ENCODE peak calls at places on chromosomes 16 and 17, in four cellular contexts. S is HepG2, Q is HCT116, A is K562. N is an unnamed sample.

GRCh38 chr16:87490091-87490798 is 2.6 kb downstream of the ZCCHC14 start:
- DNase-seq in S (no peak), Q (no peak), A (no peak), N (no peak)

GRCh38 chr16:80051040-80051439 is 450.5 kb upstream of the MAF start:
- DNase-seq in S (no peak), Q (no peak), A (no peak), N (no peak)

GRCh38 chr17:8057691-8058114 is 18.8 kb downstream of the ALOX15B start:
- DNase-seq in S (peak; percentile 75), Q (peak; percentile 83), A (peak; percentile 71), N (peak; percentile 75)

GRCh38 chr17:13601776-13602551 is at the start of gene HS3ST3A1:
- DNase-seq in S (no peak), Q (no peak), A (peak; percentile 80), N (no peak)

GRCh38 chr16:5442054-5442453 is 344.5 kb upstream of the EEF2KMT start:
- DNase-seq in S (no peak), Q (no peak), A (no peak), N (no peak)

GRCh38 chr17:78665952-78666920 is 89.0 kb upstream of the DNAH17 start:
- DNase-seq in S (peak; percentile 88), Q (no peak), A (peak; percentile 93), N (no peak)

GRCh38 chr17:6561446-6561845 is 5.1 kb upstream of the PITPNM3 start:
- DNase-seq in S (no peak), Q (no peak), A (no peak), N (no peak)

GRCh38 chr17:1460233-1460632 is 4.2 kb upstream of the CRK start:
- DNase-seq in S (peak; percentile 45), Q (no peak), A (no peak), N (peak; percentile 50)

GRCh38 chr16:81716478-81717210 is 62.4 kb upstream of the PLCG2 start:
- DNase-seq in S (no peak), Q (no peak), A (no peak), N (no peak)

GRCh38 chr17:7974638-7975131 is 27.7 kb upstream of the GUCY2D start:
- DNase-seq in S (no peak), Q (no peak), A (no peak), N (no peak)

GRCh38 chr17:82816358-82816757 is 23.5 kb downstream of the ZNF750 start:
- DNase-seq in S (no peak), Q (no peak), A (no peak), N (no peak)

GRCh38 chr16:57773680-57774295 is 28.5 kb downstream of the KIFC3 start:
- DNase-seq in S (no peak), Q (no peak), A (no peak), N (no peak)

GRCh38 chr17:38728290-38728831 is 1.8 kb upstream of the CISD3 start:
- DNase-seq in S (no peak), Q (no peak), A (no peak), N (no peak)

GRCh38 chr16:67459066-67459857 is 21.7 kb downstream of the ATP6V0D1 start:
- DNase-seq in S (peak; percentile 70), Q (no peak), A (no peak), N (no peak)

GRCh38 chr17:21213005-21213404 is 956 bp downstream of the TMEM11 start:
- DNase-seq in S (no peak), Q (no peak), A (no peak), N (no peak)

GRCh38 chr17:50479522-50480141 is 972 bp downstream of the RSAD1 start:
- DNase-seq in S (peak; percentile 87), Q (peak; percentile 77), A (peak; percentile 83), N (no peak)

GRCh38 chr17:31175237-31175636 is 80.5 kb downstream of the NF1 start:
- DNase-seq in S (no peak), Q (no peak), A (no peak), N (no peak)

GRCh38 chr16:6335072-6335471 is 997.6 kb upstream of the RBFOX1 start:
- DNase-seq in S (no peak), Q (no peak), A (peak; percentile 42), N (no peak)

GRCh38 chr17:81396722-81397313 is 1.6 kb downstream of the BAHCC1 start:
- DNase-seq in S (no peak), Q (no peak), A (no peak), N (no peak)

GRCh38 chr16:1984347-1985225 is 593 bp downstream of the GFER start:
- DNase-seq in S (peak; percentile 39), Q (no peak), A (peak; percentile 46), N (no peak)

GRCh38 chr17:58302171-58302918 is 21.6 kb upstream of the MPO start:
- DNase-seq in S (no peak), Q (no peak), A (no peak), N (no peak)

GRCh38 chr17:66507982-66508760 is 205.8 kb downstream of the PRKCA start:
- DNase-seq in S (no peak), Q (no peak), A (peak; percentile 52), N (no peak)

DNA sequence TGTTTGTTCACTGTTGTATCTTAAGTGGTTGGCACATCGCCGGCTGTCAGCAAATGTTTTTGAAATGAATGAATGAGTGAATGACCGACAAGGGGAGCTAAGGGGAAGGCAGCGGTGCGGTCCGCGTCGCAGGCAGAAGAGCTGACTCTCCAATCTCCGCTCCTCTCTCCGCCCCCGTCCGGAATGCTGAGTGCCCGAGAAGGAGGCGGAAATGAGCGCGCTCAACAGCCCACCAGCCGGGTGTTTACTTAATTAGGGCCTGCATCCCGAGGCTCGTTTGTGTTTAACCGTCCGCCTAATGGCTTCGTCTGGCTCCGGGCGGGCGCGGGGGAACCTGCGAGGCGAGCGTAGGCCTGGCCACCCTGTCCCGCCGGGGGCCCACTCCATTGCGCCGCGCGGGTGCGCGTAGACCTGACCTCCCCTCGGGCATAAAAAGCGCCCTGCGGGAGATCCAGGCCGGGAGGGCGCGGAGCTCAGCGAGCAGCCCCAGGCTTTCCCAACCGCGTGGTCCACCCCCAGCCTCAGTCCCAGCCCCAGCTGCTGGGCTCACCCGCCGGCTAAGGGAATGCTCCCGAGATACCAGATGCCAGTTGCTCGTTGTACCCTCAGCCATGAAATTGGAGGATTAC is 2.6 kb upstream of the CDH3 start:
- DNase-seq in S (no peak), Q (no peak), A (no peak), N (no peak)
- TF ChIP-seq TCF7L2 in S (no peak), Q (no peak), A (no peak), N (no peak)

DNA sequence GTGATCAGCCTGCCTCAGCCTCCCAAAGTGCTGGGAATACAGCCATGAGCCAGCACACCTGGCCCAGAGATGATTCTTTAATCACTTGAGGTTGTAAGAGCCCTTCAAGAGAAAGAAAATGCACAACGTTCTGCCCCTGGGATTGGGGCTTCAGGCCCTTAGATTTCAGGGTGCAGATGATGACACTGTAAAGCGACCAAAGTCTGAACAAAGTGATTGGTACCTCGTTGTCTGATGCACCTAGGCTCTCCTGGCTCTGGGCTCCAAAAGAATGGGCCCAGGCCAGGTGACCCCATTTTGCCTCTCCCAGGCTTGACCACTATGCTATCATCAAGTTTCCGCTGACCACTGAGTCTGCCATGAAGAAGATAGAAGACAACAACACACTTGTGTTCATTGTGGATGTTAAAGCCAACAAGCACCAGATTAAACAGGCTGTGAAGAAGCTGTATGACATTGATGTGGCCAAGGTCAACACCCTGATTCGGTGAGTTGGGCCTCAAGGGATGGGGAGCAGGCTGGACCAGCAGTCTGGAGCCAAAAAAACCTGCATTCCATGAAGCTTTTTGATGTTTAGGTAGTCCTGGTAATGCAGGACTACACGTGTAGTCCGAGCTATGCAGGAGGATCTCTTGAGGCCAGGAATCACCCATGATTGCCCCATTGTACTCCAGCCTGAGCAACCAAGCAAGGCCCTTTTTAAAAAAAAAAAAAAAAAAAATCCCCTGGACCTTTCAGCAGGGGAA is 2.8 kb downstream of the RPL23A start:
- DNase-seq in S (no peak), Q (no peak), A (no peak), N (no peak)
- H3K4me1 ChIP-seq in S (peaks cover 64% of the 10 kb centered on the region), Q (peaks cover 40% of the 10 kb centered on the region), A (peaks cover 50% of the 10 kb centered on the region), N (peaks cover 43% of the 10 kb centered on the region)

DNA sequence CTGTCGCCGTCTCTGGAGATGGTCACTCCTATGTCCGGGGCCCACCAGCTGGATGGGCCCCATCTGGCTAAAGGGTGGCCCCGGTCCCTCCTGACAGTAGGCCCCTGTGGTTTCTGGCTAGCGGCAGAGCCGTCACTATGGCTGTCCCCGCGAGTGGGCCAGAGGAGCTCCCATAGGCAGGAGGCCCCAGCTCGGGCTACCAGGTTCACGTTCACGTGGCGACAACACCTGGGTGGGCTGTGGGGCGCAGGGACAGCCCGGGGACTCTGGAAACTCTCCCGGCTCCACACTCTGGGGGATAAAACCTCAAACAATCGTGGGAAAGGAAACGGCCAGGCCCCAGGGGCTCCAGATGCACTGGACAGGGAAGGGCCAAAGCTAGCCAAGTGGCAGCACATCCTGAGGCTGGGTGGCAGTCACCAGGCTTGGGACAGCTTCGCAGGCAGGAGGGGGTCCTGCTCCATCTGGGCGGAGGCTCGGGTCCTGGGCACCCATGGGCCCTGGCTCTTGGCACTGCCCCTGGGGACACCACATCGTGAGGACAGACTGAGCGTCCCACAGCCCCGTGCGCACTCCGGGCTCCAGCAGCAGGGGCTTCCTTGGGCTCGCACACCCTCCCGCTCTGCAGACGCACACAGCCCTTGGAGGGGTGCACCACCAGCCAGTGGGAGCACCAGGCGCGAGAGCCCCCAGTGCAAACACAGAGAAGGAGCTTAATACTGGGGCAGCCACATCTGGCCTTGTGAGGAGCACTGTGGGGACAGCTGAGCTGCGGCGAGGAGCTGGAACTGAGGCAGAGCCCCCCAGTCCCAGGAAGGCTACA is 4.5 kb downstream of the RNF166 start:
- DNase-seq in S (no peak), Q (no peak), A (no peak), N (no peak)
- H3K27ac ChIP-seq in S (peak overlapping the region; percentile 59), Q (no peak overlapping the region), A (peak overlapping the region; percentile 71), N (no peak overlapping the region)

GRCh38 chr16:84832488-84833141 is 12.8 kb downstream of the CRISPLD2 start:
- DNase-seq in S (no peak), Q (no peak), A (no peak), N (no peak)
- TF ChIP-seq TCF7L2 in S (no peak), Q (no peak), A (no peak), N (no peak)

N was measured in Panc1.